ENCODE peak calls at places on chromosomes 7 and 10, in eight cellular contexts. V is AG04450; T is fibroblast of pulmonary artery; K is WERI-Rb-1; L is psoas muscle; G is cardiac muscle cell; X is CD8-positive, alpha-beta T cell; H is heart right ventricle. J is an unnamed sample.

GRCh38 chr10:6128591-6129383 is 40.0 kb downstream of the RBM17 start:
- DNase-seq in K (peak; percentile 21), V (no peak), T (peak; percentile 51), L (no peak), G (peak; percentile 53), X (no peak), H (no peak), J (peak; percentile 19)

GRCh38 chr10:1056326-1057105 is at the start of gene WDR37:
- DNase-seq in K (peak; percentile 75), X (peak; percentile 87), T (peak; percentile 90), G (peak; percentile 88), L (peak; percentile 95), V (peak; percentile 56), H (peak; percentile 93), J (peak; percentile 87)

GRCh38 chr7:140003913-140004382 is 58.8 kb downstream of the PARP12 start:
- DNase-seq in L (no peak), G (peak; percentile 71), T (peak; percentile 84), X (no peak), V (peak; percentile 56), H (no peak), K (peak; percentile 63), J (peak; percentile 64)

GRCh38 chr7:27952393-27953290 is 212.7 kb downstream of the TAX1BP1 start:
- DNase-seq in H (no peak), T (peak; percentile 21), K (no peak), X (no peak), V (no peak), G (no peak), L (no peak), J (peak; percentile 31)

GRCh38 chr10:27223964-27224363 is 16.6 kb downstream of the ACBD5 start:
- DNase-seq in L (no peak), G (peak; percentile 53), H (no peak), X (peak; percentile 41), K (no peak), T (peak; percentile 62), V (no peak), J (peak; percentile 9)

GRCh38 chr7:36062159-36062815 is 90.8 kb upstream of the EEPD1 start:
- DNase-seq in T (no peak), G (no peak), X (no peak), V (no peak), K (no peak), L (no peak), H (no peak), J (no peak)

GRCh38 chr7:36040679-36041078 is 112.4 kb upstream of the EEPD1 start:
- DNase-seq in T (peak; percentile 60), H (no peak), V (no peak), G (no peak), L (no peak), K (no peak), X (no peak), J (peak; percentile 49)

GRCh38 chr7:140683657-140684056 is 10.9 kb downstream of the ADCK2 start:
- DNase-seq in T (no peak), G (no peak), L (no peak), K (no peak), X (no peak), V (no peak), H (no peak), J (no peak)

GRCh38 chr7:157278791-157279678 is 57.8 kb upstream of the DNAJB6 start:
- DNase-seq in V (no peak), H (peak; percentile 83), K (no peak), T (no peak), L (peak; percentile 89), X (no peak), G (no peak), J (no peak)

GRCh38 chr7:92835140-92835850 is 1.1 kb downstream of the CDK6 start:
- DNase-seq in V (no peak), G (peak; percentile 88), L (peak; percentile 60), X (peak; percentile 45), H (peak; percentile 47), K (peak; percentile 40), T (peak; percentile 82), J (peak; percentile 70)

GRCh38 chr7:8232999-8233847 is 28.7 kb downstream of the ICA1 start:
- DNase-seq in L (no peak), G (peak; percentile 68), K (no peak), V (no peak), X (no peak), H (no peak), T (no peak), J (no peak)

GRCh38 chr7:24346129-24346528 is 62.1 kb downstream of the NPY start:
- DNase-seq in L (no peak), T (no peak), G (no peak), V (no peak), X (no peak), H (no peak), K (no peak), J (no peak)

GRCh38 chr10:17029581-17030271 is 99.9 kb downstream of the CUBN start:
- DNase-seq in V (no peak), T (peak; percentile 94), G (no peak), H (peak; percentile 49), K (no peak), X (peak; percentile 77), L (peak; percentile 72), J (peak; percentile 76)

GRCh38 chr10:69316313-69317059 is 38.2 kb downstream of the HK1 start:
- DNase-seq in V (no peak), K (no peak), L (no peak), G (no peak), H (no peak), X (no peak), T (peak; percentile 50), J (peak; percentile 29)

GRCh38 chr7:19455508-19456132 is 253.2 kb downstream of the POLR1F start:
- DNase-seq in X (peak; percentile 8), G (no peak), H (no peak), L (no peak), T (no peak), K (no peak), V (no peak), J (no peak)

GRCh38 chr10:110512461-110513187 is 14.9 kb downstream of the DUSP5 start:
- DNase-seq in V (peak; percentile 74), K (no peak), T (peak; percentile 83), H (no peak), G (no peak), L (no peak), X (no peak), J (peak; percentile 89)

GRCh38 chr10:69838853-69839252 is 37.1 kb downstream of the COL13A1 start:
- DNase-seq in G (no peak), K (no peak), X (no peak), V (no peak), L (no peak), H (no peak), T (peak; percentile 83), J (peak; percentile 76)

GRCh38 chr10:131134651-131135050 is 176.9 kb downstream of the TCERG1L start:
- DNase-seq in H (no peak), L (no peak), G (no peak), V (no peak), X (no peak), T (no peak), K (no peak), J (no peak)

DNA sequence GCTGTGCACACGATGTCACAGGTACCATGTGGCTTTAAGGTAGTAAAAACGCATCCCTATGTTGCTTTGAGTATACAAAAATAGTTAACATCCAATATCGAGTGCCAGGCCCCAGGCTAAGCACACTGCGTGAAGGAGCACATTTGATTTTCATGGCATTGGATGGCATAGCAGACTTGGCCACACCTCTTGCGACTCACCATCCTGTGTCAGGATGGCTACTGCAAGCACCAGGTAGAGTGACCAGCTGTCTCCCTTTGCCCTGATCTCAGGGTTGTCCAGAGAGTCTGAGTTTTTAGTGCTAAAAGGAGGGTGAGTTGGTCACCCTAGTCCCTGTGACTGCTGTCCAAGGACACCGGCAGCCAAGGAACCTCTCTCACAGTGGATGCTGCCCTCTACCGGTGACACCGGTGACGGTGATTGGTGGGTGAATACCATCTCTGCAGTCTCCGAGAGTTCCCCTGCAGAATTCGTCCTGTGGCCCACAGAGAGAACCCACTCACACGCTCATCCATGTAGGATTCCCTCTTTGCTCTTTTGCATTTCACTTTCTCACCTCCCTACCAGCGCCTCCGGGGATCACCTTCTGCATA is 76.1 kb downstream of the BICC1 start:
- DNase-seq in L (peak; percentile 64), V (no peak), G (peak; percentile 18), K (peak; percentile 10), H (peak; percentile 21), X (no peak), T (no peak), J (no peak)
- TF ChIP-seq CTCF in L (peak; percentile 42), V (no peak), G (peak; percentile 18), K (no peak), H (peak; percentile 26), X (no peak), T (peak; percentile 21), J (peak; percentile 23)

GRCh38 chr7:3243680-3244079 is 57.4 kb upstream of the SDK1 start:
- DNase-seq in T (no peak), K (peak; percentile 78), H (no peak), L (no peak), V (no peak), X (no peak), G (no peak), J (no peak)

GRCh38 chr7:3243256-3243655 is 57.8 kb upstream of the SDK1 start:
- DNase-seq in V (no peak), X (no peak), K (no peak), T (no peak), H (no peak), L (no peak), G (peak; percentile 27), J (no peak)

GRCh38 chr7:3242398-3242972 is 58.6 kb upstream of the SDK1 start:
- DNase-seq in X (no peak), G (no peak), T (no peak), H (no peak), L (no peak), K (no peak), V (no peak), J (no peak)

GRCh38 chr7:3240826-3241430 is 60.1 kb upstream of the SDK1 start:
- DNase-seq in G (no peak), X (no peak), T (no peak), H (no peak), V (no peak), K (no peak), L (no peak), J (no peak)

GRCh38 chr7:3241686-3242258 is 59.3 kb upstream of the SDK1 start:
- DNase-seq in K (no peak), G (no peak), H (no peak), V (no peak), X (no peak), T (no peak), L (no peak), J (no peak)
- TF ChIP-seq CTCF in K (no peak), G (no peak), H (no peak), V (no peak), X (no peak), T (no peak), L (no peak), J (no peak)

GRCh38 chr10:20485554-20485953 is 411.6 kb downstream of the NEBL start:
- DNase-seq in T (no peak), V (no peak), K (peak; percentile 40), G (peak; percentile 52), X (no peak), L (no peak), H (no peak), J (no peak)
- TF ChIP-seq CTCF in T (no peak), V (no peak), K (no peak), G (no peak), X (no peak), L (no peak), H (no peak), J (no peak)

DNA sequence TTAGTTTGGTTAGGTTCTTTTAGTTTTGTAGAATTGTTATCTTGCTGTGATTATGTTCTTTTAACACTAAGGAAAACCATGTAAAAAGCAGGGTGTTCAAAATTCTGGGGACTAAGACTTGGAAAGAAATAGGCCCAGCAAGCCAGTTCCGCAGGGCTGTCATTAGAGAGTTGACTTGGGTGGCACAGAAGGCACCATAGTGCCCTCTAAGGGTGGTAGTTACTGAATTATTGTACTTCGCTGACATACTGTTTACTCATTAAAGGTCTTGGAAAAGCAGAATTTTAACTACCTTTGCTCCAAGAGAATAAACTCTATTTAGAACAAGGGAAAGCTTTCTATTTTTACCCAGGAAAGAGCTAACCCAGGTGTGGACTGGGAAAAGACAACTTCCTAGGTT is 86.5 kb downstream of the OTUD1 start:
- DNase-seq in V (no peak), X (no peak), L (no peak), H (no peak), T (peak; percentile 50), K (no peak), G (peak; percentile 28), J (peak; percentile 9)
- TF ChIP-seq CTCF in V (peak; percentile 38), X (peak; percentile 15), L (peak; percentile 67), H (peak; percentile 66), T (peak; percentile 40), K (no peak), G (peak; percentile 37), J (peak; percentile 68)